ENCODE peak calls at places on chromosomes 5 and 9, in seven cellular contexts. Y is IMR-90, K is neuronal stem cell, X is H9, I is H1, J is mesendoderm, Q is trophoblast cell. Z is an unnamed sample.

GRCh38 chr5:18113724-18114123 is 479.5 kb downstream of the TAF11L14 start:
- DNase-seq in Y (peak; percentile 12), K (no peak), X (no peak), I (no peak), J (peak; percentile 21), Q (peak; percentile 15), Z (no peak)

GRCh38 chr5:35316611-35317307 is 86.5 kb upstream of the PRLR start:
- DNase-seq in Y (no peak), K (no peak), X (no peak), I (no peak), J (peak; percentile 70), Q (no peak), Z (no peak)

GRCh38 chr9:20771721-20772120 is 87.7 kb downstream of the FOCAD start:
- DNase-seq in Y (no peak), K (no peak), X (no peak), I (no peak), J (no peak), Q (no peak), Z (no peak)

GRCh38 chr9:122213589-122214413 is 15.0 kb downstream of the LHX6 start:
- DNase-seq in Y (no peak), K (peak; percentile 82), X (peak; percentile 98), I (peak; percentile 87), J (peak; percentile 92), Q (peak; percentile 54), Z (no peak)

GRCh38 chr5:61887271-61887670 is 418.7 kb upstream of the KIF2A start:
- DNase-seq in Y (no peak), K (no peak), X (no peak), I (no peak), J (no peak), Q (no peak), Z (no peak)

GRCh38 chr9:127946728-127947127 is 9.1 kb upstream of the DPM2 start:
- DNase-seq in Y (no peak), K (no peak), X (no peak), I (no peak), J (no peak), Q (no peak), Z (no peak)

GRCh38 chr9:130846487-130847305 is 11.6 kb downstream of the ABL1 start:
- DNase-seq in Y (peak; percentile 80), K (no peak), X (no peak), I (no peak), J (no peak), Q (no peak), Z (peak; percentile 86)

GRCh38 chr9:27519466-27520465 is 4.3 kb upstream of the IFNK start:
- DNase-seq in Y (no peak), K (no peak), X (no peak), I (no peak), J (peak; percentile 53), Q (peak; percentile 95), Z (no peak)

GRCh38 chr5:155116456-155117251 is 103.1 kb downstream of the KIF4B start:
- DNase-seq in Y (no peak), K (no peak), X (no peak), I (no peak), J (no peak), Q (no peak), Z (no peak)

GRCh38 chr5:59207416-59207815 is 624.5 kb downstream of the RAB3C start:
- DNase-seq in Y (peak; percentile 2), K (no peak), X (no peak), I (no peak), J (no peak), Q (no peak), Z (no peak)

GRCh38 chr5:101278011-101278687 is 375.1 kb upstream of the ST8SIA4 start:
- DNase-seq in Y (peak; percentile 0), K (no peak), X (no peak), I (no peak), J (peak; percentile 0), Q (peak; percentile 5), Z (peak; percentile 10)

GRCh38 chr9:16321461-16322119 is 548.9 kb downstream of the BNC2 start:
- DNase-seq in Y (peak; percentile 61), K (no peak), X (peak; percentile 17), I (no peak), J (no peak), Q (no peak), Z (peak; percentile 55)

GRCh38 chr9:34515959-34516358 is 6.8 kb downstream of the ENHO start:
- DNase-seq in Y (no peak), K (no peak), X (no peak), I (no peak), J (no peak), Q (no peak), Z (no peak)

GRCh38 chr5:67267522-67268232 is 71.1 kb upstream of the CD180 start:
- DNase-seq in Y (no peak), K (no peak), X (no peak), I (no peak), J (no peak), Q (no peak), Z (peak; percentile 22)

GRCh38 chr5:144583493-144584154 is 413.0 kb downstream of the KCTD16 start:
- DNase-seq in Y (no peak), K (peak; percentile 64), X (no peak), I (no peak), J (no peak), Q (no peak), Z (no peak)

GRCh38 chr9:120383999-120384924 is 195.7 kb downstream of the CDK5RAP2 start:
- DNase-seq in Y (peak; percentile 65), K (peak; percentile 37), X (no peak), I (no peak), J (no peak), Q (no peak), Z (no peak)

GRCh38 chr9:70435948-70436347 is 21.5 kb upstream of the KLF9 start:
- DNase-seq in Y (peak; percentile 82), K (no peak), X (no peak), I (no peak), J (no peak), Q (no peak), Z (peak; percentile 71)

GRCh38 chr9:75892168-75892901 is 1.9 kb downstream of the PCSK5 start:
- DNase-seq in Y (no peak), K (no peak), X (peak; percentile 61), I (no peak), J (peak; percentile 69), Q (no peak), Z (peak; percentile 14)

GRCh38 chr9:135885100-135885853 is 22.1 kb downstream of the CAMSAP1 start:
- DNase-seq in Y (peak; percentile 60), K (no peak), X (no peak), I (no peak), J (no peak), Q (no peak), Z (peak; percentile 33)

GRCh38 chr9:98084396-98084795 is 27.9 kb downstream of the NANS start:
- DNase-seq in Y (no peak), K (no peak), X (no peak), I (no peak), J (no peak), Q (no peak), Z (no peak)

GRCh38 chr9:79471577-79472543 is 99.9 kb upstream of the TLE4 start:
- DNase-seq in Y (peak; percentile 35), K (no peak), X (no peak), I (no peak), J (peak; percentile 27), Q (no peak), Z (peak; percentile 25)

GRCh38 chr5:159410480-159410879 is 80.2 kb upstream of the IL12B start:
- DNase-seq in Y (no peak), K (no peak), X (no peak), I (no peak), J (no peak), Q (peak; percentile 50), Z (no peak)

GRCh38 chr5:35201291-35201690 is 29.0 kb downstream of the PRLR start:
- DNase-seq in Y (no peak), K (no peak), X (no peak), I (no peak), J (no peak), Q (no peak), Z (no peak)

GRCh38 chr9:91492237-91492636 is 68.6 kb upstream of the NFIL3 start:
- DNase-seq in Y (no peak), K (no peak), X (no peak), I (no peak), J (no peak), Q (no peak), Z (no peak)
- H3K18ac ChIP-seq in Y (no peak overlapping the region), K (no peak overlapping the region), X (no peak overlapping the region), I (no peak overlapping the region), J (no peak overlapping the region), Q (no peak overlapping the region), Z (no peak overlapping the region)

DNA sequence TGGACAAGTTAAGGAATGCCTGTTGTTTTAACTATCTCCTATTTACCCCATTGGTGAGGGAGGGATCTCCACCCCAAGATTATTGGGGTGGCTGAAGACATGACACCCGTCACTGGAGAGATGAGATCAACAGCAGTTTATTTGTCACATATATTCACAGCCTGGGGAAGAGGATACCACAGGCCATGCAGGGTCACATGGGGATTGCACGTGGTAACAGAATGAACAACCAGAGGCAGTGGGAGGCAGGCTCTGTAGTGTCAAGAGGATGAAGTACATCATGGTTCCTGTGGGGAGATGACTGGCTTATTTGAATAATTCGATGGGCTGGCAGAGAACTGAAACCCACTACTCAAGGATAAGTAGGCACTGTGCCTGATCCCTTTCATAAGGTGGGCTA is 18.6 kb upstream of the SHISAL2B start:
- DNase-seq in Y (no peak), K (no peak), X (no peak), I (no peak), J (no peak), Q (no peak), Z (no peak)
- H3K18ac ChIP-seq in Y (no peak overlapping the region), K (no peak overlapping the region), X (no peak overlapping the region), I (no peak overlapping the region), J (no peak overlapping the region), Q (no peak overlapping the region), Z (no peak overlapping the region)

DNA sequence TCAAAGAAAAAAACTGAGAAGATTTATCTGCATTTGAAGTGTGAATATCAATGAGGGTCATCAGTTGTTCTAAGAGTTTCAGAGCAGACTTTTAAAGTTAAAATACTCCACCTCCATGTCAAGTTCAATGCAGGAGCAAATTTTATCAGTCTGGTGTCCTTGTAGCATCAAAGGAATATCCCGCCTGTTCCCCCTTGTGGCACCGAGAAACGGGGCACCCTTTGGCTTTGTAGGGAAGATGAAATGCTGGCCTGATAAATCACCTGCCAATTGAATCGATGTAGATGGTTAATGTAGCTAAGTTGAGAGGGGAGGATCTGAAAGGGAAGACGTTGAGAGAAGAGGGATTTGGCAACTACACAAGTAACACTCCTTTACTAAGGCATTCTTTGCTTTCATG is 714.5 kb downstream of the EFNA5 start:
- DNase-seq in Y (no peak), K (no peak), X (no peak), I (no peak), J (peak; percentile 22), Q (no peak), Z (no peak)
- H3K18ac ChIP-seq in Y (no peak overlapping the region), K (no peak overlapping the region), X (no peak overlapping the region), I (no peak overlapping the region), J (no peak overlapping the region), Q (no peak overlapping the region), Z (no peak overlapping the region)

DNA sequence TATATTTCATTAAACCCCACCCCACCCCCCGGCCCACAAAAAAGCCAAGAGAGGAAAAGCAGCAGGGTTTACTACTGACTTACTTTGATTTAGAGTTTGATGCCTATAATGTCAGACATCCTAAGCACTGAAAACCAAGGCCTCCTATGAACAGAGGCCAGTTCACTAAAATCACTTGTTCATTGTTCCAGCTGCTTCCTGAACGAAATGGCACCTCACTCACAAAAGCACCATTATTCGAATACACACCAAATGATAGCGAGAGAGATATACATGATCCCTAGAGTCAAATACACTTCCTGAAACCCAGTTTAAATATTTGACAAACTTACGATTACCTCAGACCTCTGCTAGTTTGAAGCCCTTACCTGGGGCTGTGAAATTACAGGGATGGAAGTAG is 66.6 kb downstream of the LPAR1 start:
- DNase-seq in Y (no peak), K (no peak), X (no peak), I (no peak), J (no peak), Q (no peak), Z (no peak)
- H3K18ac ChIP-seq in Y (no peak overlapping the region), K (no peak overlapping the region), X (no peak overlapping the region), I (no peak overlapping the region), J (no peak overlapping the region), Q (no peak overlapping the region), Z (no peak overlapping the region)

GRCh38 chr9:125621170-125621569 is 85.8 kb downstream of the MAPKAP1 start:
- DNase-seq in Y (no peak), K (no peak), X (no peak), I (no peak), J (no peak), Q (no peak), Z (no peak)
- H3K18ac ChIP-seq in Y (no peak overlapping the region), K (no peak overlapping the region), X (no peak overlapping the region), I (no peak overlapping the region), J (no peak overlapping the region), Q (no peak overlapping the region), Z (no peak overlapping the region)